ENCODE peak calls at places on chromosomes 7 and 10, in four cellular contexts. One of them, this sample, is unnamed. For H3K4me1, the result is how much of the 10 kb centered on the place peaks cover.

GRCh38 chr7:99196536-99197288 is 11.2 kb downstream of the KPNA7 start:
- DNase-seq in PC-9: no peak
- DNase-seq in testis: no peak
- DNase-seq in lower lobe of right lung: no peak
- DNase-seq in this sample: peak

GRCh38 chr7:149321978-149322541 is 60.1 kb downstream of the ZNF783 start:
- DNase-seq in PC-9: no peak
- DNase-seq in lower lobe of right lung: no peak
- DNase-seq in testis: no peak
- DNase-seq in this sample: no peak

GRCh38 chr7:81462672-81463071 is 307.2 kb downstream of the HGF start:
- DNase-seq in PC-9: no peak
- DNase-seq in testis: no peak
- DNase-seq in lower lobe of right lung: no peak
- DNase-seq in this sample: no peak

GRCh38 chr7:43954524-43955228 is 28.4 kb downstream of the UBE2D4 start:
- DNase-seq in PC-9: peak
- DNase-seq in lower lobe of right lung: no peak
- DNase-seq in testis: peak
- DNase-seq in this sample: peak

GRCh38 chr7:114789942-114790341 is 132.0 kb upstream of the MDFIC start:
- DNase-seq in lower lobe of right lung: no peak
- DNase-seq in testis: no peak
- DNase-seq in PC-9: no peak
- DNase-seq in this sample: no peak

GRCh38 chr7:90216080-90216674 is 4.6 kb downstream of the STEAP2 start:
- DNase-seq in lower lobe of right lung: no peak
- DNase-seq in testis: no peak
- DNase-seq in PC-9: no peak
- DNase-seq in this sample: no peak

GRCh38 chr7:8627322-8627721 is 193.9 kb downstream of the NXPH1 start:
- DNase-seq in lower lobe of right lung: no peak
- DNase-seq in testis: no peak
- DNase-seq in PC-9: no peak
- DNase-seq in this sample: no peak

GRCh38 chr10:78178940-78179339 is 145.3 kb downstream of the RPS24 start:
- DNase-seq in PC-9: peak
- DNase-seq in testis: no peak
- DNase-seq in lower lobe of right lung: peak
- DNase-seq in this sample: peak

GRCh38 chr10:83685458-83685857 is 453.9 kb upstream of the GHITM start:
- DNase-seq in testis: no peak
- DNase-seq in PC-9: no peak
- DNase-seq in lower lobe of right lung: no peak
- DNase-seq in this sample: no peak

GRCh38 chr10:97311106-97311615 is 7.9 kb upstream of the FRAT1 start:
- DNase-seq in lower lobe of right lung: no peak
- DNase-seq in PC-9: no peak
- DNase-seq in testis: no peak
- DNase-seq in this sample: no peak

GRCh38 chr10:78358982-78359381 is 325.3 kb downstream of the RPS24 start:
- DNase-seq in lower lobe of right lung: no peak
- DNase-seq in PC-9: no peak
- DNase-seq in testis: no peak
- DNase-seq in this sample: no peak

GRCh38 chr10:122249303-122249850 is 21.7 kb upstream of the BTBD16 start:
- DNase-seq in testis: no peak
- DNase-seq in PC-9: no peak
- DNase-seq in lower lobe of right lung: no peak
- DNase-seq in this sample: peak

GRCh38 chr7:5643280-5643679 is 138.2 kb downstream of the RNF216 start:
- DNase-seq in testis: no peak
- DNase-seq in PC-9: peak
- DNase-seq in lower lobe of right lung: no peak
- DNase-seq in this sample: peak

GRCh38 chr7:139109983-139110411 is 477 bp upstream of the ZC3HAV1 start:
- DNase-seq in lower lobe of right lung: no peak
- DNase-seq in PC-9: no peak
- DNase-seq in testis: no peak
- DNase-seq in this sample: no peak

GRCh38 chr7:151459726-151460473 is 20.0 kb upstream of the CRYGN start:
- DNase-seq in testis: peak
- DNase-seq in PC-9: peak
- DNase-seq in lower lobe of right lung: peak
- DNase-seq in this sample: peak

GRCh38 chr10:24465124-24465874 is 256.4 kb downstream of the KIAA1217 start:
- DNase-seq in testis: no peak
- DNase-seq in lower lobe of right lung: no peak
- DNase-seq in PC-9: peak
- DNase-seq in this sample: no peak

GRCh38 chr10:83606275-83606674 is 533.0 kb upstream of the GHITM start:
- DNase-seq in PC-9: no peak
- DNase-seq in testis: no peak
- DNase-seq in lower lobe of right lung: no peak
- DNase-seq in this sample: peak

GRCh38 chr7:141073641-141074161 is at the start of gene TMEM178B:
- DNase-seq in lower lobe of right lung: no peak
- DNase-seq in PC-9: no peak
- DNase-seq in testis: no peak
- DNase-seq in this sample: peak

GRCh38 chr7:128740996-128741395 is 1.8 kb downstream of the CALU start:
- DNase-seq in testis: peak
- DNase-seq in PC-9: no peak
- DNase-seq in lower lobe of right lung: no peak
- DNase-seq in this sample: no peak

GRCh38 chr10:58513189-58514101 is 773 bp downstream of the BICC1 start:
- DNase-seq in lower lobe of right lung: peak
- DNase-seq in PC-9: no peak
- DNase-seq in testis: peak
- DNase-seq in this sample: peak

GRCh38 chr7:44324204-44325126 is 929 bp downstream of the CAMK2B start:
- DNase-seq in testis: no peak
- DNase-seq in PC-9: no peak
- DNase-seq in lower lobe of right lung: no peak
- DNase-seq in this sample: peak

GRCh38 chr7:100827330-100828226 is at the start of gene EPHB4:
- DNase-seq in testis: peak
- DNase-seq in PC-9: peak
- DNase-seq in lower lobe of right lung: peak
- DNase-seq in this sample: peak

GRCh38 chr10:11149499-11149898 is 131.8 kb downstream of the CELF2 start:
- DNase-seq in testis: no peak
- DNase-seq in PC-9: no peak
- DNase-seq in lower lobe of right lung: peak
- DNase-seq in this sample: no peak

GRCh38 chr10:3192856-3193635 is 20.5 kb upstream of the PITRM1 start:
- DNase-seq in PC-9: peak
- DNase-seq in testis: peak
- DNase-seq in lower lobe of right lung: no peak
- DNase-seq in this sample: peak

GRCh38 chr10:17918187-17918903 is 33.4 kb upstream of the SLC39A12 start:
- DNase-seq in lower lobe of right lung: no peak
- DNase-seq in testis: no peak
- DNase-seq in PC-9: no peak
- DNase-seq in this sample: no peak

GRCh38 chr7:37643876-37644275 is 39.7 kb upstream of the GPR141 start:
- DNase-seq in lower lobe of right lung: no peak
- DNase-seq in testis: peak
- DNase-seq in PC-9: no peak
- DNase-seq in this sample: peak

GRCh38 chr10:32961892-32962369 is 3.9 kb upstream of the ITGB1 start:
- DNase-seq in lower lobe of right lung: no peak
- DNase-seq in PC-9: peak
- DNase-seq in testis: no peak
- DNase-seq in this sample: no peak
- H3K4me3 ChIP-seq in lower lobe of right lung: no peak
- H3K4me3 ChIP-seq in PC-9: peak
- H3K4me3 ChIP-seq in testis: no peak
- H3K4me3 ChIP-seq in this sample: no peak

GRCh38 chr10:47435081-47435480 is 48.8 kb downstream of the ANXA8 start:
- DNase-seq in PC-9: no peak
- DNase-seq in lower lobe of right lung: no peak
- DNase-seq in testis: no peak
- DNase-seq in this sample: no peak
- H3K27ac ChIP-seq in PC-9: no peak
- H3K27ac ChIP-seq in lower lobe of right lung: no peak
- H3K27ac ChIP-seq in testis: no peak
- H3K27ac ChIP-seq in this sample: no peak

GRCh38 chr7:55549457-55549856 is 22.8 kb downstream of the VOPP1 start:
- DNase-seq in PC-9: no peak
- DNase-seq in testis: no peak
- DNase-seq in lower lobe of right lung: no peak
- DNase-seq in this sample: no peak
- H3K4me1 ChIP-seq in PC-9: half or more
- H3K4me1 ChIP-seq in testis: under half
- H3K4me1 ChIP-seq in lower lobe of right lung: under half
- H3K4me1 ChIP-seq in this sample: under half

GRCh38 chr7:132907380-132907940 is 174.4 kb downstream of the CHCHD3 start:
- DNase-seq in testis: no peak
- DNase-seq in lower lobe of right lung: no peak
- DNase-seq in PC-9: no peak
- DNase-seq in this sample: no peak

GRCh38 chr7:132904209-132904608 is 177.7 kb downstream of the CHCHD3 start:
- DNase-seq in lower lobe of right lung: no peak
- DNase-seq in testis: no peak
- DNase-seq in PC-9: no peak
- DNase-seq in this sample: no peak

GRCh38 chr7:132910657-132911056 is 171.2 kb downstream of the CHCHD3 start:
- DNase-seq in PC-9: no peak
- DNase-seq in lower lobe of right lung: no peak
- DNase-seq in testis: no peak
- DNase-seq in this sample: no peak

GRCh38 chr7:132901241-132901640 is 180.6 kb downstream of the CHCHD3 start:
- DNase-seq in testis: no peak
- DNase-seq in lower lobe of right lung: no peak
- DNase-seq in PC-9: no peak
- DNase-seq in this sample: no peak

DNA sequence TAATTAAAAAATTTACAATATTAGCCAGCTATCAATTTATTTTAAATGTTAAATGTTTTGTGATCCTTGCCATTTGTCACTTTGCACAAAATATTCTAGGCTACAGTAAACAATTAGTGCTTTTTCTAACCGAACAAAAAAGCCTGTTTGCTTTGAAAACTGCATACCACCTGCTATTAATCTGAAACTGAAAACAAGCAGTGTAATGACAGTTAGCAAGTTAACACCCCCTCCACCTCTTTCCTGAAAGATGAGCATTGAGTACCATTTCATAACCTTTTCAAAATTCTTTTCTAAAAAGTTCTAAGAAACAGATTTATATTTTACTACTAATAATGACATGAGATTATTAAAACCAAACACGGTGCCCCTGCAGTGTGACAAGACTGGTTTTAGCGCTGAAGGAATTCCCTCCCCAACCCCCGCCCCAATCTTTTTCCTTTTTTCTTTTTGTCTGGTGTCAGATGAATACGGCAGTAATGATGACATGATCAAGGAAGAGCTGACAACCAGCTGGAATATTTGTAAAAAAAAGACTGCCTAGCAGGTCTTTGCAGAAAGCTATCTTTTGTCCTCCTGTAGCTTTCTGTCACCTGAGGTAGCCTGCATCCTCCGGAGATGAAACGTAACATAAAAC is 175.6 kb downstream of the CHCHD3 start:
- DNase-seq in PC-9: no peak
- DNase-seq in testis: no peak
- DNase-seq in lower lobe of right lung: no peak
- DNase-seq in this sample: no peak
- H3K4me3 ChIP-seq in PC-9: no peak
- H3K4me3 ChIP-seq in testis: no peak
- H3K4me3 ChIP-seq in lower lobe of right lung: no peak
- H3K4me3 ChIP-seq in this sample: no peak

DNA sequence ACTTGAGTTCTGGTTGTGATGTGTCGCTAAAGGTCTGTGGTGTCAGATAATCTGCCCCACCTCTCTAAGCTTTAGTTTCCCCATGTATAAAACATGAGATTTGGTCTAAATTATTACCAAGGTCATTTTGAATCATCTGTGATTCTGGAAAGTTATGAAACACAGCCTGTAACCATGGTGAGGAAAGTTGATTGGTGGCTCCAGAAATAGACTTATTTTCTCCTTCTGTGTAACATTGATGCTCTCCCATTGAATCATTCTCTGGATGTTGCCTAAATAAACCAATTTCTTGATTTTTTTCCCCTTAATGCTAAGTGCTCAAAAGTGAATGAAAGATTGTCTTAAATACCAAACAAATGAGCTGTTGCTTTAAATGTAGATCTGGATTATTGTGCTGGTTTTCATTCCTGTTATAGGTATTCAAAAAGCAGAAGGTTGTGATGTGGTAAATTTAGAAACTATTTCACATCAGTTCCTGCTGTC is 30.0 kb upstream of the PCGF5 start:
- DNase-seq in lower lobe of right lung: no peak
- DNase-seq in PC-9: no peak
- DNase-seq in testis: no peak
- DNase-seq in this sample: no peak
- H3K27ac ChIP-seq in lower lobe of right lung: no peak
- H3K27ac ChIP-seq in PC-9: no peak
- H3K27ac ChIP-seq in testis: no peak
- H3K27ac ChIP-seq in this sample: no peak

GRCh38 chr7:156895024-156895780 is 2.2 kb upstream of the LMBR1 start:
- DNase-seq in testis: no peak
- DNase-seq in lower lobe of right lung: no peak
- DNase-seq in PC-9: no peak
- DNase-seq in this sample: no peak
- H3K4me1 ChIP-seq in testis: under half
- H3K4me1 ChIP-seq in lower lobe of right lung: under half
- H3K4me1 ChIP-seq in PC-9: under half
- H3K4me1 ChIP-seq in this sample: under half